ENCODE peak calls at places on chromosome 7, in four cellular contexts. One of them, this sample, is unnamed.

GRCh38 chr7:93856319-93856718 is 34.2 kb downstream of the TFPI2 start:
- DNase-seq in activated CD4-positive, CD25-positive, alpha-beta regulatory T cell: no peak
- DNase-seq in amniotic stem cell: no peak
- DNase-seq in NCI-H1048: no peak
- DNase-seq in this sample: no peak

GRCh38 chr7:34652784-34653183 is 5.2 kb upstream of the NPSR1 start:
- DNase-seq in activated CD4-positive, CD25-positive, alpha-beta regulatory T cell: no peak
- DNase-seq in amniotic stem cell: no peak
- DNase-seq in NCI-H1048: no peak
- DNase-seq in this sample: no peak

GRCh38 chr7:84999450-84999849 is 187.4 kb downstream of the SEMA3D start:
- DNase-seq in NCI-H1048: no peak
- DNase-seq in amniotic stem cell: no peak
- DNase-seq in activated CD4-positive, CD25-positive, alpha-beta regulatory T cell: no peak
- DNase-seq in this sample: no peak

GRCh38 chr7:70408477-70408876 is 723.5 kb upstream of the GALNT17 start:
- DNase-seq in amniotic stem cell: no peak
- DNase-seq in NCI-H1048: no peak
- DNase-seq in activated CD4-positive, CD25-positive, alpha-beta regulatory T cell: no peak
- DNase-seq in this sample: no peak

GRCh38 chr7:155947051-155947450 is 134.8 kb upstream of the SHH start:
- DNase-seq in NCI-H1048: no peak
- DNase-seq in activated CD4-positive, CD25-positive, alpha-beta regulatory T cell: no peak
- DNase-seq in amniotic stem cell: no peak
- DNase-seq in this sample: no peak

GRCh38 chr7:157635148-157635500 is 298.3 kb downstream of the DNAJB6 start:
- DNase-seq in activated CD4-positive, CD25-positive, alpha-beta regulatory T cell: no peak
- DNase-seq in NCI-H1048: no peak
- DNase-seq in amniotic stem cell: no peak
- DNase-seq in this sample: no peak

GRCh38 chr7:42700376-42701327 is 211.2 kb downstream of the C7orf25 start:
- DNase-seq in activated CD4-positive, CD25-positive, alpha-beta regulatory T cell: no peak
- DNase-seq in amniotic stem cell: no peak
- DNase-seq in NCI-H1048: no peak
- DNase-seq in this sample: no peak

GRCh38 chr7:16026253-16027020 is 340.0 kb upstream of the MEOX2 start:
- DNase-seq in NCI-H1048: no peak
- DNase-seq in activated CD4-positive, CD25-positive, alpha-beta regulatory T cell: no peak
- DNase-seq in amniotic stem cell: no peak
- DNase-seq in this sample: no peak

GRCh38 chr7:121872831-121873764 is at the start of gene PTPRZ1:
- DNase-seq in activated CD4-positive, CD25-positive, alpha-beta regulatory T cell: no peak
- DNase-seq in NCI-H1048: no peak
- DNase-seq in amniotic stem cell: no peak
- DNase-seq in this sample: no peak

GRCh38 chr7:140723574-140723973 is 27.1 kb downstream of the NDUFB2 start:
- DNase-seq in NCI-H1048: no peak
- DNase-seq in amniotic stem cell: no peak
- DNase-seq in activated CD4-positive, CD25-positive, alpha-beta regulatory T cell: no peak
- DNase-seq in this sample: no peak

GRCh38 chr7:104940023-104940710 is 73.8 kb upstream of the KMT2E start:
- DNase-seq in NCI-H1048: no peak
- DNase-seq in activated CD4-positive, CD25-positive, alpha-beta regulatory T cell: no peak
- DNase-seq in amniotic stem cell: no peak
- DNase-seq in this sample: no peak

GRCh38 chr7:135678612-135679575 is 16.6 kb downstream of the STMP1 start:
- DNase-seq in amniotic stem cell: peak; percentile 12
- DNase-seq in NCI-H1048: no peak
- DNase-seq in activated CD4-positive, CD25-positive, alpha-beta regulatory T cell: no peak
- DNase-seq in this sample: no peak

GRCh38 chr7:50661345-50662058 is 96.3 kb upstream of the DDC start:
- DNase-seq in activated CD4-positive, CD25-positive, alpha-beta regulatory T cell: no peak
- DNase-seq in NCI-H1048: no peak
- DNase-seq in amniotic stem cell: no peak
- DNase-seq in this sample: no peak

GRCh38 chr7:157522189-157522588 is 185.4 kb downstream of the DNAJB6 start:
- DNase-seq in amniotic stem cell: no peak
- DNase-seq in activated CD4-positive, CD25-positive, alpha-beta regulatory T cell: no peak
- DNase-seq in NCI-H1048: no peak
- DNase-seq in this sample: no peak

GRCh38 chr7:23709081-23709746 is 805 bp upstream of the STK31 start:
- DNase-seq in NCI-H1048: no peak
- DNase-seq in amniotic stem cell: no peak
- DNase-seq in activated CD4-positive, CD25-positive, alpha-beta regulatory T cell: no peak
- DNase-seq in this sample: no peak

GRCh38 chr7:95631545-95631944 is 35.2 kb upstream of the PDK4 start:
- DNase-seq in amniotic stem cell: no peak
- DNase-seq in activated CD4-positive, CD25-positive, alpha-beta regulatory T cell: no peak
- DNase-seq in NCI-H1048: no peak
- DNase-seq in this sample: no peak

GRCh38 chr7:44046321-44047061 is 2.0 kb downstream of the DBNL start:
- DNase-seq in activated CD4-positive, CD25-positive, alpha-beta regulatory T cell: no peak
- DNase-seq in amniotic stem cell: no peak
- DNase-seq in NCI-H1048: no peak
- DNase-seq in this sample: no peak

GRCh38 chr7:72754312-72754711 is 73.7 kb downstream of the TYW1B start:
- DNase-seq in amniotic stem cell: no peak
- DNase-seq in activated CD4-positive, CD25-positive, alpha-beta regulatory T cell: no peak
- DNase-seq in NCI-H1048: no peak
- DNase-seq in this sample: no peak

GRCh38 chr7:41451826-41452225 is 251.1 kb downstream of the INHBA start:
- DNase-seq in amniotic stem cell: no peak
- DNase-seq in NCI-H1048: no peak
- DNase-seq in activated CD4-positive, CD25-positive, alpha-beta regulatory T cell: no peak
- DNase-seq in this sample: no peak

GRCh38 chr7:128137096-128137655 is 103.9 kb upstream of the LEP start:
- DNase-seq in activated CD4-positive, CD25-positive, alpha-beta regulatory T cell: no peak
- DNase-seq in NCI-H1048: no peak
- DNase-seq in amniotic stem cell: no peak
- DNase-seq in this sample: no peak

GRCh38 chr7:115471891-115472290 is 550.0 kb downstream of the MDFIC start:
- DNase-seq in amniotic stem cell: no peak
- DNase-seq in NCI-H1048: no peak
- DNase-seq in activated CD4-positive, CD25-positive, alpha-beta regulatory T cell: no peak
- DNase-seq in this sample: no peak

GRCh38 chr7:117025891-117026290 is 72.6 kb downstream of the ST7 start:
- DNase-seq in activated CD4-positive, CD25-positive, alpha-beta regulatory T cell: no peak
- DNase-seq in amniotic stem cell: no peak
- DNase-seq in NCI-H1048: no peak
- DNase-seq in this sample: no peak

GRCh38 chr7:55432937-55433784 is 68.0 kb downstream of the LANCL2 start:
- DNase-seq in NCI-H1048: no peak
- DNase-seq in activated CD4-positive, CD25-positive, alpha-beta regulatory T cell: no peak
- DNase-seq in amniotic stem cell: no peak
- DNase-seq in this sample: no peak

GRCh38 chr7:93566876-93567275 is 7.6 kb downstream of the CALCR start:
- DNase-seq in NCI-H1048: no peak
- DNase-seq in amniotic stem cell: no peak
- DNase-seq in activated CD4-positive, CD25-positive, alpha-beta regulatory T cell: no peak
- DNase-seq in this sample: no peak

This sample was measured in heart left ventricle.